ENCODE peak calls at places on chromosomes 11 and 22, in seven cellular contexts. J is naive thymus-derived CD8-positive, alpha-beta T cell; O is activated T-cell treated with anti-CD3 and anti-CD28 coated beads, Interleukin-2, amount 50 U/mL, for 4 hours; K is lower lobe of right lung; I is uterus; W is ovary; C is GM19239. T is an unnamed sample.

GRCh38 chr11:27618591-27618990 is 81.7 kb downstream of the BDNF start:
- DNase-seq in J (no peak), O (no peak), K (no peak), I (no peak), W (no peak), C (no peak), T (no peak)

GRCh38 chr11:109808569-109808968 is 284.6 kb upstream of the ZC3H12C start:
- DNase-seq in J (no peak), O (no peak), K (no peak), I (no peak), W (no peak), C (no peak), T (no peak)

GRCh38 chr11:68351450-68352275 is 39.3 kb downstream of the LRP5 start:
- DNase-seq in J (no peak), O (no peak), K (peak), I (no peak), W (no peak), C (no peak), T (no peak)

GRCh38 chr11:31974737-31975136 is 116.1 kb upstream of the RCN1 start:
- DNase-seq in J (no peak), O (no peak), K (no peak), I (no peak), W (no peak), C (no peak), T (no peak)

GRCh38 chr22:50114221-50114981 is 24.6 kb downstream of the MOV10L1 start:
- DNase-seq in J (no peak), O (no peak), K (peak), I (no peak), W (no peak), C (no peak), T (no peak)

GRCh38 chr11:122159173-122159701 is 43.2 kb upstream of the BLID start:
- DNase-seq in J (no peak), O (no peak), K (no peak), I (peak), W (peak), C (no peak), T (no peak)

GRCh38 chr11:60769273-60769672 is 12.6 kb downstream of the MS4A15 start:
- DNase-seq in J (no peak), O (no peak), K (no peak), I (no peak), W (no peak), C (no peak), T (peak)

GRCh38 chr11:58671946-58672345 is 49.5 kb downstream of the CNTF start:
- DNase-seq in J (no peak), O (no peak), K (no peak), I (no peak), W (no peak), C (no peak), T (no peak)

GRCh38 chr11:86916330-86916729 is 38.9 kb downstream of the FZD4 start:
- DNase-seq in J (no peak), O (no peak), K (no peak), I (no peak), W (no peak), C (no peak), T (no peak)

GRCh38 chr11:67356867-67357561 is 3.7 kb upstream of the POLD4 start:
- DNase-seq in J (peak), O (peak), K (peak), I (peak), W (peak), C (peak), T (peak)

GRCh38 chr11:69094111-69094914 is 45.6 kb downstream of the TPCN2 start:
- DNase-seq in J (no peak), O (no peak), K (peak), I (no peak), W (no peak), C (no peak), T (no peak)

GRCh38 chr11:101407324-101407723 is 176.5 kb downstream of the TRPC6 start:
- DNase-seq in J (no peak), O (no peak), K (no peak), I (peak), W (no peak), C (no peak), T (no peak)

GRCh38 chr11:19670030-19670761 is 42.4 kb upstream of the NAV2 start:
- DNase-seq in J (no peak), O (no peak), K (no peak), I (peak), W (no peak), C (no peak), T (peak)

GRCh38 chr11:94521684-94522083 is 9.4 kb downstream of the C11orf97 start:
- DNase-seq in J (no peak), O (no peak), K (no peak), I (no peak), W (no peak), C (no peak), T (no peak)

GRCh38 chr11:62546937-62547625 is 475 bp upstream of the AHNAK start:
- DNase-seq in J (no peak), O (no peak), K (no peak), I (peak), W (peak), C (no peak), T (no peak)

GRCh38 chr11:86558219-86558618 is 114.2 kb downstream of the ME3 start:
- DNase-seq in J (no peak), O (no peak), K (no peak), I (no peak), W (no peak), C (no peak), T (no peak)

GRCh38 chr22:37472418-37473006 is 13.7 kb downstream of the MFNG start:
- DNase-seq in J (peak), O (peak), K (no peak), I (no peak), W (no peak), C (peak), T (no peak)

GRCh38 chr11:71936825-71937224 is 8.0 kb downstream of the RNF121 start:
- DNase-seq in J (no peak), O (no peak), K (no peak), I (no peak), W (no peak), C (no peak), T (no peak)

GRCh38 chr11:38256436-38256835 is 1658.4 kb upstream of the RAG2 start:
- DNase-seq in J (no peak), O (no peak), K (no peak), I (no peak), W (no peak), C (no peak), T (no peak)

GRCh38 chr22:22884888-22885840 is 2.5 kb upstream of the IGLL5 start:
- DNase-seq in J (peak), O (no peak), K (no peak), I (no peak), W (no peak), C (peak), T (peak)

GRCh38 chr22:41925783-41926460 is 684 bp downstream of the TNFRSF13C start:
- DNase-seq in J (peak), O (peak), K (peak), I (no peak), W (no peak), C (no peak), T (no peak)

T was measured in tibial artery.